ENCODE peak calls at places on chromosomes 11 and 22, in seven cellular contexts. P is endodermal cell, S is HL-60, Z is mammary epithelial cell, X is ovary, K is RWPE2, Q is colonic mucosa. B is an unnamed sample.

GRCh38 chr11:112318193-112318592 is 57.5 kb upstream of the PLET1 start:
- DNase-seq in P (no peak), S (no peak), Z (peak; percentile 90), X (no peak), K (no peak), Q (no peak), B (no peak)

GRCh38 chr22:42688241-42688913 is 32.3 kb downstream of the A4GALT start:
- DNase-seq in P (peak; percentile 82), S (no peak), Z (peak; percentile 83), X (peak; percentile 86), K (peak; percentile 89), Q (peak; percentile 73), B (no peak)

GRCh38 chr11:105273660-105274280 is 134.2 kb upstream of the CARD18 start:
- DNase-seq in P (no peak), S (no peak), Z (no peak), X (no peak), K (no peak), Q (no peak), B (no peak)

GRCh38 chr11:73760066-73760679 is 701 bp downstream of the RAB6A start:
- DNase-seq in P (peak; percentile 74), S (no peak), Z (peak; percentile 18), X (peak; percentile 78), K (no peak), Q (peak; percentile 65), B (no peak)

GRCh38 chr11:32829680-32830412 is at the start of gene PRRG4:
- DNase-seq in P (peak; percentile 87), S (peak; percentile 80), Z (peak; percentile 90), X (peak; percentile 31), K (peak; percentile 72), Q (peak; percentile 84), B (peak; percentile 3)

GRCh38 chr11:102046841-102047240 is 396 bp upstream of the CFAP300 start:
- DNase-seq in P (no peak), S (no peak), Z (no peak), X (no peak), K (no peak), Q (no peak), B (no peak)

GRCh38 chr22:38718414-38718813 is 12.7 kb downstream of the GTPBP1 start:
- DNase-seq in P (peak; percentile 87), S (no peak), Z (peak; percentile 76), X (peak; percentile 27), K (no peak), Q (peak; percentile 84), B (no peak)

GRCh38 chr11:106369224-106369623 is 291.8 kb downstream of the AASDHPPT start:
- DNase-seq in P (no peak), S (no peak), Z (no peak), X (no peak), K (no peak), Q (no peak), B (no peak)

GRCh38 chr11:119529063-119529845 is 106.3 kb upstream of the THY1 start:
- DNase-seq in P (peak; percentile 38), S (no peak), Z (no peak), X (no peak), K (peak; percentile 27), Q (no peak), B (no peak)

GRCh38 chr22:50701428-50702154 is 29.0 kb downstream of the SHANK3 start:
- DNase-seq in P (peak; percentile 27), S (no peak), Z (no peak), X (no peak), K (peak; percentile 15), Q (no peak), B (no peak)
- H3K27ac ChIP-seq in P (no peak overlapping the region), S (no peak overlapping the region), Z (no peak overlapping the region), X (no peak overlapping the region), K (no peak overlapping the region), Q (no peak overlapping the region), B (no peak overlapping the region)

GRCh38 chr22:28015056-28015445 is 96.0 kb upstream of the PITPNB start:
- DNase-seq in P (no peak), S (no peak), Z (no peak), X (no peak), K (peak; percentile 4), Q (no peak), B (no peak)

GRCh38 chr22:28015676-28016601 is 96.9 kb upstream of the PITPNB start:
- DNase-seq in P (no peak), S (no peak), Z (no peak), X (peak; percentile 13), K (peak; percentile 20), Q (no peak), B (peak; percentile 28)

GRCh38 chr22:28013611-28014010 is 94.6 kb upstream of the PITPNB start:
- DNase-seq in P (no peak), S (no peak), Z (no peak), X (no peak), K (peak; percentile 37), Q (no peak), B (no peak)

GRCh38 chr22:28014141-28015055 is 95.3 kb upstream of the PITPNB start:
- DNase-seq in P (no peak), S (no peak), Z (no peak), X (no peak), K (peak; percentile 29), Q (no peak), B (no peak)

GRCh38 chr22:28012811-28013460 is 93.9 kb upstream of the PITPNB start:
- DNase-seq in P (no peak), S (no peak), Z (peak; percentile 54), X (no peak), K (peak; percentile 4), Q (no peak), B (no peak)
- TF ChIP-seq CTCF in P (no peak), S (no peak), Z (no peak), X (no peak), K (no peak), Q (no peak), B (no peak)

DNA sequence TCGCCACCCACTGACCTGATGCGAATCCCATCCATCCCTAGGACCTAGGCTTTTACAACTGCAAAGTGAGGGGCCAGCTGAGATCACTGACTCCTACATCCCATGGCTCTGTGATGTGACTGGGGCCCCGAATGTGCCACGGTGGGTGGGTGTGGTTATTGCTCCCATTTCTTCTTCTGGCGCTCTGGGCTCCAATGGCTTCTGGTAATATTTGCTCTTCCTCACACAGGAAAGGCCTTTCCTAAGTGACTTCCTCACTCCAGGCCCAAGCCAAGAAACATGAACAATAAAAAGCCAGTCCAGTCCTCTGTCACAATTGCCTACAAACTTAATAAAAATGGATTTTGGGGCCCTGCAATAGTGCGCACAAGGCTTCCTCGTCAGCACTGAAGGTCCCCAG is 78.1 kb downstream of the GALNT18 start:
- DNase-seq in P (no peak), S (no peak), Z (no peak), X (no peak), K (no peak), Q (no peak), B (no peak)
- H3K27ac ChIP-seq in P (no peak overlapping the region), S (no peak overlapping the region), Z (no peak overlapping the region), X (no peak overlapping the region), K (no peak overlapping the region), Q (no peak overlapping the region), B (no peak overlapping the region)

GRCh38 chr22:27299181-27300085 is 502.1 kb downstream of the MN1 start:
- DNase-seq in P (peak; percentile 67), S (no peak), Z (no peak), X (peak; percentile 40), K (no peak), Q (no peak), B (no peak)
- TF ChIP-seq CTCF in P (no peak), S (no peak), Z (no peak), X (no peak), K (no peak), Q (no peak), B (no peak)

GRCh38 chr22:35379146-35379993 is 1.5 kb upstream of the HMOX1 start:
- DNase-seq in P (peak; percentile 70), S (no peak), Z (no peak), X (no peak), K (no peak), Q (peak; percentile 82), B (no peak)

GRCh38 chr22:35380013-35380412 is 883 bp upstream of the HMOX1 start:
- DNase-seq in P (no peak), S (no peak), Z (peak; percentile 28), X (no peak), K (no peak), Q (peak; percentile 61), B (no peak)

GRCh38 chr22:35380537-35381423 is at the start of gene HMOX1:
- DNase-seq in P (peak; percentile 92), S (peak; percentile 78), Z (peak; percentile 84), X (peak; percentile 91), K (peak; percentile 80), Q (peak; percentile 94), B (peak; percentile 42)

GRCh38 chr22:35383679-35384071 is 2.8 kb downstream of the HMOX1 start:
- DNase-seq in P (no peak), S (no peak), Z (no peak), X (no peak), K (no peak), Q (no peak), B (no peak)

GRCh38 chr22:35381424-35381772 is 502 bp downstream of the HMOX1 start:
- DNase-seq in P (no peak), S (no peak), Z (no peak), X (peak; percentile 48), K (no peak), Q (no peak), B (no peak)
- H3K27ac ChIP-seq in P (no peak overlapping the region), S (no peak overlapping the region), Z (peak overlapping the region; percentile 54), X (peak overlapping the region; percentile 22), K (no peak overlapping the region), Q (peak overlapping the region; percentile 80), B (no peak overlapping the region)

GRCh38 chr11:10488121-10488580 is 33.1 kb downstream of the AMPD3 start:
- DNase-seq in P (peak; percentile 54), S (no peak), Z (peak; percentile 84), X (no peak), K (peak; percentile 83), Q (peak; percentile 56), B (no peak)
- TF ChIP-seq CTCF in P (peak; percentile 46), S (no peak), Z (no peak), X (no peak), K (no peak), Q (no peak), B (no peak)

GRCh38 chr11:27427183-27427980 is 45.2 kb downstream of the LGR4 start:
- DNase-seq in P (no peak), S (no peak), Z (no peak), X (no peak), K (no peak), Q (no peak), B (no peak)
- H3K27ac ChIP-seq in P (no peak overlapping the region), S (no peak overlapping the region), Z (peak overlapping the region; percentile 18), X (no peak overlapping the region), K (peak overlapping the region; percentile 72), Q (no peak overlapping the region), B (no peak overlapping the region)

GRCh38 chr22:41367680-41368542 is 13.8 kb upstream of the TEF start:
- DNase-seq in P (no peak), S (no peak), Z (peak; percentile 20), X (peak; percentile 63), K (no peak), Q (peak; percentile 31), B (no peak)
- TF ChIP-seq CTCF in P (no peak), S (no peak), Z (no peak), X (no peak), K (no peak), Q (no peak), B (no peak)